ENCODE peak calls at places on chromosomes 13 and 19, in ten cellular contexts. N is H1, K is upper lobe of left lung, U is stomach, T is SK-N-SH, O is K562, Y is transverse colon, P is sigmoid colon, C is suprapubic skin, A is GM12878. V is an unnamed sample.

GRCh38 chr13:25213716-25214115 is 41.6 kb upstream of the AMER2 start:
- DNase-seq in N (no peak), K (no peak), U (no peak), T (no peak), O (no peak), Y (no peak), P (no peak), C (no peak), A (no peak), V (no peak)

GRCh38 chr19:45953676-45954075 is 20.0 kb downstream of the NOVA2 start:
- DNase-seq in N (no peak), K (no peak), U (no peak), T (no peak), O (no peak), Y (no peak), P (no peak), C (no peak), A (no peak), V (no peak)

GRCh38 chr13:114148521-114148855 is 16.1 kb upstream of the RASA3 start:
- DNase-seq in N (no peak), K (no peak), U (peak), T (peak), O (no peak), Y (peak), P (no peak), C (no peak), A (peak), V (no peak)

GRCh38 chr19:8194528-8195275 is 14.5 kb upstream of the CERS4 start:
- DNase-seq in N (no peak), K (peak), U (peak), T (no peak), O (peak), Y (peak), P (no peak), C (no peak), A (no peak), V (no peak)

GRCh38 chr19:3466630-3467029 is 13.7 kb downstream of the SMIM24 start:
- DNase-seq in N (no peak), K (no peak), U (no peak), T (no peak), O (peak), Y (no peak), P (no peak), C (no peak), A (no peak), V (no peak)

GRCh38 chr13:100753391-100753790 is 78.8 kb upstream of the TMTC4 start:
- DNase-seq in N (no peak), K (no peak), U (no peak), T (no peak), O (no peak), Y (no peak), P (no peak), C (no peak), A (no peak), V (peak)

GRCh38 chr13:71613347-71613746 is 253.7 kb downstream of the DACH1 start:
- DNase-seq in N (no peak), K (no peak), U (no peak), T (no peak), O (no peak), Y (no peak), P (no peak), C (no peak), A (no peak), V (no peak)

GRCh38 chr13:51154029-51154555 is 43.0 kb upstream of the C13orf42 start:
- DNase-seq in N (no peak), K (no peak), U (no peak), T (no peak), O (no peak), Y (no peak), P (no peak), C (no peak), A (no peak), V (peak)

GRCh38 chr13:40792284-40793051 is 3.1 kb downstream of the SLC25A15 start:
- DNase-seq in N (no peak), K (no peak), U (no peak), T (no peak), O (no peak), Y (no peak), P (no peak), C (no peak), A (no peak), V (no peak)

GRCh38 chr13:42876270-42876714 is 94.9 kb downstream of the FAM216B start:
- DNase-seq in N (peak), K (no peak), U (no peak), T (no peak), O (no peak), Y (no peak), P (no peak), C (no peak), A (peak), V (no peak)

GRCh38 chr13:57631607-57632275 is at the start of gene PCDH17:
- DNase-seq in N (no peak), K (peak), U (peak), T (peak), O (no peak), Y (peak), P (no peak), C (no peak), A (no peak), V (no peak)

GRCh38 chr13:70723732-70724131 is 615.5 kb upstream of the KLHL1 start:
- DNase-seq in N (no peak), K (no peak), U (no peak), T (peak), O (no peak), Y (no peak), P (no peak), C (no peak), A (no peak), V (no peak)

GRCh38 chr13:90256746-90257145 is 1090.7 kb upstream of the MIR17HG start:
- DNase-seq in N (no peak), K (no peak), U (no peak), T (no peak), O (no peak), Y (no peak), P (no peak), C (no peak), A (no peak), V (no peak)

GRCh38 chr13:109517516-109517915 is 268.9 kb downstream of the IRS2 start:
- DNase-seq in N (no peak), K (no peak), U (no peak), T (no peak), O (no peak), Y (no peak), P (no peak), C (no peak), A (no peak), V (no peak)

GRCh38 chr13:91946498-91947070 is 548.2 kb downstream of the GPC5 start:
- DNase-seq in N (no peak), K (no peak), U (no peak), T (peak), O (no peak), Y (no peak), P (no peak), C (no peak), A (no peak), V (no peak)

DNA sequence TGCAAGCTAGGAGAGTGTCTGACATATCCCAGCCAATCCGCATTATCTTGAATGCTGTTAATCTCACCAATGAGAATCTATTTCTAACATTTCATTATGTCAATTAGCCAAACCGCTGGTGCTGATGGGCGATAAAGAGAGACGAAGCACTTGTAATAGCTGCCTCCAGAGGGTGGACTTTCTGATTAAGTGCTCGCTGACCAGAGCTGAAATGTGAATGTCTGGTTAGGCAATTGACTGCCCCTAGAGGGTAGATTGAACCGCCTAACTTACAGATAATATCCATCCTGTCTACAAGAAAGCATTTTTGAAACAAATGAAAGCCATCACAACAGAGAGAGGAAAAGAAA is 552 bp upstream of the GRWD1 start:
- DNase-seq in N (no peak), K (no peak), U (no peak), T (peak), O (peak), Y (no peak), P (no peak), C (peak), A (no peak), V (no peak)
- TF ChIP-seq EP300 in N (no peak), K (no peak), U (no peak), T (no peak), O (peak), Y (no peak), P (no peak), C (no peak), A (no peak), V (no peak)

GRCh38 chr13:66405908-66406802 is 824.0 kb downstream of the PCDH9 start:
- DNase-seq in N (no peak), K (no peak), U (no peak), T (no peak), O (no peak), Y (no peak), P (no peak), C (no peak), A (no peak), V (no peak)
- TF ChIP-seq POLR2AphosphoS5 in N (no peak), K (no peak), U (no peak), T (no peak), O (no peak), Y (no peak), P (no peak), C (no peak), A (no peak), V (no peak)

GRCh38 chr19:30739394-30739793 is 367.2 kb downstream of the ZNF536 start:
- DNase-seq in N (no peak), K (no peak), U (no peak), T (peak), O (no peak), Y (no peak), P (no peak), C (peak), A (no peak), V (no peak)
- TF ChIP-seq EP300 in N (no peak), K (no peak), U (no peak), T (no peak), O (no peak), Y (no peak), P (no peak), C (no peak), A (no peak), V (no peak)

DNA sequence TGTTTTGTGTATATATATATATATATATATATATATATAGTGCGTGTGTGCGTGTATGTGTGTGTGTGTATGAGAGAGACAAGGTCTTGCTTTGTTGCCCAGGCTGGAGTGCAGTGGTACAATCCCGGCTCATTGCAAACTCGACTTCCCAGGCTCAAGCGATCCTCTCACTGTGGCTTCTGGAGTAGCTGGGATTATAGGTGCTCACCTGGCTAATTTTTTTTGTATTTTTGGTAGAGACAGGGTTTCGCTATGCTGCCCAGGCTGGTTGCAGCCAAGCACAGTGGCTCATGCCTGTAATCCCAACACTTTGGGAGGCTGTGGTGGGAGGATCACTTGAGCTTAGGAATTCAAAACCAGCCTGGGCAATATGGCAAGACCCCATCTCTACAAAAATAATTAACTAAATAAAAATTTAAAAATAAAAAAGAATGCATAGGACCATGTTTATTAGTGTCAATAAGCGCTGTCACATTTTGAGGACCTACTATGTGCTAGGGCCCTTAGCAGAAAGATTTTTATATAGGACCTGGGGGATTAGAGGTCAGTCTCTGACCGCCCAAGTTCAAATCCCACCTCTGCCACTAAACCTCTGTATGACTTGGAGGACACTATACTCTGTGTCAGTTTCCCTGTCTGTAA is 1.8 kb downstream of the PVR start:
- DNase-seq in N (no peak), K (no peak), U (no peak), T (no peak), O (no peak), Y (no peak), P (no peak), C (no peak), A (no peak), V (no peak)
- TF ChIP-seq POLR2AphosphoS5 in N (no peak), K (no peak), U (no peak), T (no peak), O (no peak), Y (no peak), P (no peak), C (no peak), A (no peak), V (no peak)